ENCODE peak calls at places on chromosomes 12 and 14, in ten cellular contexts. One of them, this sample, is unnamed.

GRCh38 chr12:96466939-96467751 is 22.2 kb upstream of the CFAP54 start:
- DNase-seq in CD4-positive, CD25-positive, alpha-beta regulatory T cell: no peak
- DNase-seq in NCI-H1105: no peak
- DNase-seq in A549: no peak
- DNase-seq in dorsolateral prefrontal cortex: no peak
- DNase-seq in iPS DF 19.7: no peak
- DNase-seq in HFFc6: peak; percentile 6
- DNase-seq in adipocyte: no peak
- DNase-seq in T-helper 17 cell: no peak
- DNase-seq in astrocyte of the spinal cord: no peak
- DNase-seq in this sample: no peak

GRCh38 chr12:62983594-62983993 is 48.6 kb upstream of the PPM1H start:
- DNase-seq in CD4-positive, CD25-positive, alpha-beta regulatory T cell: no peak
- DNase-seq in NCI-H1105: no peak
- DNase-seq in A549: peak; percentile 29
- DNase-seq in dorsolateral prefrontal cortex: no peak
- DNase-seq in iPS DF 19.7: no peak
- DNase-seq in HFFc6: no peak
- DNase-seq in adipocyte: no peak
- DNase-seq in T-helper 17 cell: no peak
- DNase-seq in astrocyte of the spinal cord: no peak
- DNase-seq in this sample: no peak

GRCh38 chr12:339557-340195 is 49.4 kb downstream of the KDM5A start:
- DNase-seq in CD4-positive, CD25-positive, alpha-beta regulatory T cell: no peak
- DNase-seq in NCI-H1105: no peak
- DNase-seq in A549: no peak
- DNase-seq in dorsolateral prefrontal cortex: no peak
- DNase-seq in iPS DF 19.7: no peak
- DNase-seq in HFFc6: no peak
- DNase-seq in adipocyte: no peak
- DNase-seq in T-helper 17 cell: no peak
- DNase-seq in astrocyte of the spinal cord: no peak
- DNase-seq in this sample: peak; percentile 12

GRCh38 chr12:32455607-32456063 is 56.3 kb downstream of the FGD4 start:
- DNase-seq in CD4-positive, CD25-positive, alpha-beta regulatory T cell: peak; percentile 69
- DNase-seq in NCI-H1105: peak; percentile 37
- DNase-seq in A549: peak; percentile 81
- DNase-seq in dorsolateral prefrontal cortex: no peak
- DNase-seq in iPS DF 19.7: no peak
- DNase-seq in HFFc6: peak; percentile 69
- DNase-seq in adipocyte: peak; percentile 93
- DNase-seq in T-helper 17 cell: no peak
- DNase-seq in astrocyte of the spinal cord: peak; percentile 88
- DNase-seq in this sample: no peak

GRCh38 chr14:75123991-75124390 is 2.9 kb downstream of the NEK9 start:
- DNase-seq in CD4-positive, CD25-positive, alpha-beta regulatory T cell: peak; percentile 41
- DNase-seq in NCI-H1105: no peak
- DNase-seq in A549: peak; percentile 69
- DNase-seq in dorsolateral prefrontal cortex: no peak
- DNase-seq in iPS DF 19.7: no peak
- DNase-seq in HFFc6: peak; percentile 71
- DNase-seq in adipocyte: peak; percentile 60
- DNase-seq in T-helper 17 cell: no peak
- DNase-seq in astrocyte of the spinal cord: peak; percentile 80
- DNase-seq in this sample: no peak

GRCh38 chr14:80805136-80805535 is 136.4 kb downstream of the CEP128 start:
- DNase-seq in CD4-positive, CD25-positive, alpha-beta regulatory T cell: no peak
- DNase-seq in NCI-H1105: no peak
- DNase-seq in A549: no peak
- DNase-seq in dorsolateral prefrontal cortex: no peak
- DNase-seq in iPS DF 19.7: no peak
- DNase-seq in HFFc6: peak; percentile 33
- DNase-seq in adipocyte: peak; percentile 12
- DNase-seq in T-helper 17 cell: no peak
- DNase-seq in astrocyte of the spinal cord: peak; percentile 23
- DNase-seq in this sample: no peak

GRCh38 chr12:47249082-47249481 is 169.3 kb upstream of the AMIGO2 start:
- DNase-seq in CD4-positive, CD25-positive, alpha-beta regulatory T cell: no peak
- DNase-seq in NCI-H1105: no peak
- DNase-seq in A549: no peak
- DNase-seq in dorsolateral prefrontal cortex: no peak
- DNase-seq in iPS DF 19.7: no peak
- DNase-seq in HFFc6: no peak
- DNase-seq in adipocyte: no peak
- DNase-seq in T-helper 17 cell: no peak
- DNase-seq in astrocyte of the spinal cord: no peak
- DNase-seq in this sample: no peak

GRCh38 chr14:61753631-61754030 is 8.6 kb upstream of the SNAPC1 start:
- DNase-seq in CD4-positive, CD25-positive, alpha-beta regulatory T cell: no peak
- DNase-seq in NCI-H1105: no peak
- DNase-seq in A549: no peak
- DNase-seq in dorsolateral prefrontal cortex: no peak
- DNase-seq in iPS DF 19.7: no peak
- DNase-seq in HFFc6: peak; percentile 24
- DNase-seq in adipocyte: no peak
- DNase-seq in T-helper 17 cell: no peak
- DNase-seq in astrocyte of the spinal cord: peak; percentile 19
- DNase-seq in this sample: no peak

GRCh38 chr14:29906256-29906885 is 21.3 kb downstream of the PRKD1 start:
- DNase-seq in CD4-positive, CD25-positive, alpha-beta regulatory T cell: no peak
- DNase-seq in NCI-H1105: no peak
- DNase-seq in A549: peak; percentile 27
- DNase-seq in dorsolateral prefrontal cortex: no peak
- DNase-seq in iPS DF 19.7: no peak
- DNase-seq in HFFc6: peak; percentile 17
- DNase-seq in adipocyte: peak; percentile 39
- DNase-seq in T-helper 17 cell: no peak
- DNase-seq in astrocyte of the spinal cord: peak; percentile 66
- DNase-seq in this sample: no peak

GRCh38 chr14:24430682-24431568 is 1.2 kb downstream of the KHNYN start:
- DNase-seq in CD4-positive, CD25-positive, alpha-beta regulatory T cell: peak; percentile 78
- DNase-seq in NCI-H1105: no peak
- DNase-seq in A549: no peak
- DNase-seq in dorsolateral prefrontal cortex: no peak
- DNase-seq in iPS DF 19.7: no peak
- DNase-seq in HFFc6: peak; percentile 37
- DNase-seq in adipocyte: peak; percentile 77
- DNase-seq in T-helper 17 cell: peak; percentile 59
- DNase-seq in astrocyte of the spinal cord: peak; percentile 40
- DNase-seq in this sample: peak; percentile 58

GRCh38 chr12:14723763-14724162 is 27.4 kb upstream of the GUCY2C start:
- DNase-seq in CD4-positive, CD25-positive, alpha-beta regulatory T cell: peak; percentile 63
- DNase-seq in NCI-H1105: no peak
- DNase-seq in A549: peak; percentile 67
- DNase-seq in dorsolateral prefrontal cortex: no peak
- DNase-seq in iPS DF 19.7: no peak
- DNase-seq in HFFc6: peak; percentile 59
- DNase-seq in adipocyte: peak; percentile 73
- DNase-seq in T-helper 17 cell: peak; percentile 17
- DNase-seq in astrocyte of the spinal cord: peak; percentile 28
- DNase-seq in this sample: peak; percentile 67

GRCh38 chr12:121815221-121815620 is 11.4 kb downstream of the SETD1B start:
- DNase-seq in CD4-positive, CD25-positive, alpha-beta regulatory T cell: no peak
- DNase-seq in NCI-H1105: no peak
- DNase-seq in A549: no peak
- DNase-seq in dorsolateral prefrontal cortex: no peak
- DNase-seq in iPS DF 19.7: no peak
- DNase-seq in HFFc6: no peak
- DNase-seq in adipocyte: no peak
- DNase-seq in T-helper 17 cell: no peak
- DNase-seq in astrocyte of the spinal cord: no peak
- DNase-seq in this sample: no peak

GRCh38 chr12:125340791-125341190 is 275.6 kb downstream of the AACS start:
- DNase-seq in CD4-positive, CD25-positive, alpha-beta regulatory T cell: no peak
- DNase-seq in NCI-H1105: no peak
- DNase-seq in A549: peak; percentile 11
- DNase-seq in dorsolateral prefrontal cortex: no peak
- DNase-seq in iPS DF 19.7: no peak
- DNase-seq in HFFc6: peak; percentile 35
- DNase-seq in adipocyte: peak; percentile 92
- DNase-seq in T-helper 17 cell: no peak
- DNase-seq in astrocyte of the spinal cord: peak; percentile 83
- DNase-seq in this sample: no peak

GRCh38 chr12:49872781-49873181 is 29.9 kb upstream of the BCDIN3D start:
- DNase-seq in CD4-positive, CD25-positive, alpha-beta regulatory T cell: no peak
- DNase-seq in NCI-H1105: no peak
- DNase-seq in A549: no peak
- DNase-seq in dorsolateral prefrontal cortex: no peak
- DNase-seq in iPS DF 19.7: no peak
- DNase-seq in HFFc6: peak; percentile 29
- DNase-seq in adipocyte: no peak
- DNase-seq in T-helper 17 cell: no peak
- DNase-seq in astrocyte of the spinal cord: no peak
- DNase-seq in this sample: no peak

GRCh38 chr12:7161811-7162210 is 27.7 kb upstream of the PEX5 start:
- DNase-seq in CD4-positive, CD25-positive, alpha-beta regulatory T cell: no peak
- DNase-seq in NCI-H1105: no peak
- DNase-seq in A549: no peak
- DNase-seq in dorsolateral prefrontal cortex: no peak
- DNase-seq in iPS DF 19.7: no peak
- DNase-seq in HFFc6: peak; percentile 25
- DNase-seq in adipocyte: peak; percentile 90
- DNase-seq in T-helper 17 cell: no peak
- DNase-seq in astrocyte of the spinal cord: no peak
- DNase-seq in this sample: no peak

GRCh38 chr14:102028733-102029132 is 58.1 kb downstream of the HSP90AA1 start:
- DNase-seq in CD4-positive, CD25-positive, alpha-beta regulatory T cell: no peak
- DNase-seq in NCI-H1105: no peak
- DNase-seq in A549: no peak
- DNase-seq in dorsolateral prefrontal cortex: no peak
- DNase-seq in iPS DF 19.7: no peak
- DNase-seq in HFFc6: peak; percentile 90
- DNase-seq in adipocyte: peak; percentile 77
- DNase-seq in T-helper 17 cell: no peak
- DNase-seq in astrocyte of the spinal cord: peak; percentile 83
- DNase-seq in this sample: no peak

GRCh38 chr12:120229583-120230325 is 28.8 kb upstream of the RPLP0 start:
- DNase-seq in CD4-positive, CD25-positive, alpha-beta regulatory T cell: no peak
- DNase-seq in NCI-H1105: no peak
- DNase-seq in A549: peak; percentile 62
- DNase-seq in dorsolateral prefrontal cortex: no peak
- DNase-seq in iPS DF 19.7: no peak
- DNase-seq in HFFc6: peak; percentile 43
- DNase-seq in adipocyte: peak; percentile 50
- DNase-seq in T-helper 17 cell: no peak
- DNase-seq in astrocyte of the spinal cord: no peak
- DNase-seq in this sample: no peak

GRCh38 chr14:64777461-64777860 is 73.2 kb downstream of the PLEKHG3 start:
- DNase-seq in CD4-positive, CD25-positive, alpha-beta regulatory T cell: no peak
- DNase-seq in NCI-H1105: no peak
- DNase-seq in A549: no peak
- DNase-seq in dorsolateral prefrontal cortex: no peak
- DNase-seq in iPS DF 19.7: no peak
- DNase-seq in HFFc6: no peak
- DNase-seq in adipocyte: no peak
- DNase-seq in T-helper 17 cell: no peak
- DNase-seq in astrocyte of the spinal cord: no peak
- DNase-seq in this sample: no peak

GRCh38 chr12:113898466-113898865 is 67.7 kb downstream of the RBM19 start:
- DNase-seq in CD4-positive, CD25-positive, alpha-beta regulatory T cell: no peak
- DNase-seq in NCI-H1105: no peak
- DNase-seq in A549: no peak
- DNase-seq in dorsolateral prefrontal cortex: no peak
- DNase-seq in iPS DF 19.7: no peak
- DNase-seq in HFFc6: no peak
- DNase-seq in adipocyte: no peak
- DNase-seq in T-helper 17 cell: no peak
- DNase-seq in astrocyte of the spinal cord: no peak
- DNase-seq in this sample: no peak

GRCh38 chr12:32454075-32454474 is 54.7 kb downstream of the FGD4 start:
- DNase-seq in CD4-positive, CD25-positive, alpha-beta regulatory T cell: no peak
- DNase-seq in NCI-H1105: no peak
- DNase-seq in A549: peak; percentile 65
- DNase-seq in dorsolateral prefrontal cortex: no peak
- DNase-seq in iPS DF 19.7: peak; percentile 82
- DNase-seq in HFFc6: peak; percentile 49
- DNase-seq in adipocyte: peak; percentile 81
- DNase-seq in T-helper 17 cell: no peak
- DNase-seq in astrocyte of the spinal cord: peak; percentile 78
- DNase-seq in this sample: no peak

GRCh38 chr12:32947203-32947795 is 50.7 kb upstream of the PKP2 start:
- DNase-seq in CD4-positive, CD25-positive, alpha-beta regulatory T cell: no peak
- DNase-seq in NCI-H1105: peak; percentile 64
- DNase-seq in A549: peak; percentile 33
- DNase-seq in dorsolateral prefrontal cortex: no peak
- DNase-seq in iPS DF 19.7: no peak
- DNase-seq in HFFc6: no peak
- DNase-seq in adipocyte: no peak
- DNase-seq in T-helper 17 cell: no peak
- DNase-seq in astrocyte of the spinal cord: peak; percentile 27
- DNase-seq in this sample: no peak

GRCh38 chr12:81502912-81503695 is 256.0 kb downstream of the PPFIA2 start:
- DNase-seq in CD4-positive, CD25-positive, alpha-beta regulatory T cell: no peak
- DNase-seq in NCI-H1105: no peak
- DNase-seq in A549: peak; percentile 11
- DNase-seq in dorsolateral prefrontal cortex: no peak
- DNase-seq in iPS DF 19.7: no peak
- DNase-seq in HFFc6: no peak
- DNase-seq in adipocyte: peak; percentile 75
- DNase-seq in T-helper 17 cell: no peak
- DNase-seq in astrocyte of the spinal cord: peak; percentile 94
- DNase-seq in this sample: no peak

GRCh38 chr12:124829008-124829707 is 34.5 kb downstream of the SCARB1 start:
- DNase-seq in CD4-positive, CD25-positive, alpha-beta regulatory T cell: no peak
- DNase-seq in NCI-H1105: no peak
- DNase-seq in A549: peak; percentile 95
- DNase-seq in dorsolateral prefrontal cortex: no peak
- DNase-seq in iPS DF 19.7: no peak
- DNase-seq in HFFc6: peak; percentile 96
- DNase-seq in adipocyte: peak; percentile 82
- DNase-seq in T-helper 17 cell: no peak
- DNase-seq in astrocyte of the spinal cord: peak; percentile 67
- DNase-seq in this sample: no peak

GRCh38 chr12:26229910-26230309 is 34.5 kb downstream of the SSPN start:
- DNase-seq in CD4-positive, CD25-positive, alpha-beta regulatory T cell: no peak
- DNase-seq in NCI-H1105: no peak
- DNase-seq in A549: no peak
- DNase-seq in dorsolateral prefrontal cortex: no peak
- DNase-seq in iPS DF 19.7: no peak
- DNase-seq in HFFc6: no peak
- DNase-seq in adipocyte: no peak
- DNase-seq in T-helper 17 cell: no peak
- DNase-seq in astrocyte of the spinal cord: peak; percentile 19
- DNase-seq in this sample: no peak

GRCh38 chr14:39180553-39180952 is 5.5 kb downstream of the PNN start:
- DNase-seq in CD4-positive, CD25-positive, alpha-beta regulatory T cell: no peak
- DNase-seq in NCI-H1105: no peak
- DNase-seq in A549: no peak
- DNase-seq in dorsolateral prefrontal cortex: no peak
- DNase-seq in iPS DF 19.7: no peak
- DNase-seq in HFFc6: no peak
- DNase-seq in adipocyte: no peak
- DNase-seq in T-helper 17 cell: no peak
- DNase-seq in astrocyte of the spinal cord: no peak
- DNase-seq in this sample: no peak

GRCh38 chr14:101966742-101967141 is 2.4 kb downstream of the DYNC1H1 start:
- DNase-seq in CD4-positive, CD25-positive, alpha-beta regulatory T cell: no peak
- DNase-seq in NCI-H1105: no peak
- DNase-seq in A549: no peak
- DNase-seq in dorsolateral prefrontal cortex: no peak
- DNase-seq in iPS DF 19.7: no peak
- DNase-seq in HFFc6: no peak
- DNase-seq in adipocyte: no peak
- DNase-seq in T-helper 17 cell: no peak
- DNase-seq in astrocyte of the spinal cord: no peak
- DNase-seq in this sample: no peak

GRCh38 chr12:89073027-89073398 is 279.3 kb downstream of the DUSP6 start:
- DNase-seq in CD4-positive, CD25-positive, alpha-beta regulatory T cell: no peak
- DNase-seq in NCI-H1105: no peak
- DNase-seq in A549: no peak
- DNase-seq in dorsolateral prefrontal cortex: no peak
- DNase-seq in iPS DF 19.7: no peak
- DNase-seq in HFFc6: peak; percentile 71
- DNase-seq in adipocyte: peak; percentile 66
- DNase-seq in T-helper 17 cell: no peak
- DNase-seq in astrocyte of the spinal cord: peak; percentile 74
- DNase-seq in this sample: no peak

GRCh38 chr14:30214014-30214413 is 286.4 kb upstream of the PRKD1 start:
- DNase-seq in CD4-positive, CD25-positive, alpha-beta regulatory T cell: no peak
- DNase-seq in NCI-H1105: no peak
- DNase-seq in A549: no peak
- DNase-seq in dorsolateral prefrontal cortex: no peak
- DNase-seq in iPS DF 19.7: no peak
- DNase-seq in HFFc6: peak; percentile 28
- DNase-seq in adipocyte: peak; percentile 30
- DNase-seq in T-helper 17 cell: no peak
- DNase-seq in astrocyte of the spinal cord: peak; percentile 65
- DNase-seq in this sample: no peak

This sample was measured in stimulated activated effector memory CD8-positive, alpha-beta T cell treated with anti-CD3 and anti-CD28 coated beads, Interleukin-12 subunit alpha, Interleukin-12 subunit beta, amount 100 ng/mL, for 72 hours.